ENCODE peak calls at places on chromosomes 4 and X, in nine cellular contexts. V is transverse colon, T is spleen, P is body of pancreas, C is tibial nerve, X is IMR-90, A is HCT116, L is A549, B is right lobe of liver. W is an unnamed sample.

GRCh38 chr4:112093636-112094202 is 51.5 kb upstream of the FAM241A start:
- DNase-seq in V (no peak), T (no peak), P (no peak), C (no peak), X (no peak), A (no peak), L (no peak), B (no peak), W (no peak)

GRCh38 chrX:38561126-38561868 is at the start of gene TSPAN7:
- DNase-seq in V (peak), T (peak), P (peak), C (peak), X (peak), A (peak), L (peak), B (peak), W (no peak)

GRCh38 chrX:56797966-56798711 is 69.1 kb downstream of the NBDY start:
- DNase-seq in V (peak), T (peak), P (peak), C (no peak), X (no peak), A (no peak), L (no peak), B (peak), W (peak)

GRCh38 chr4:75990129-75990528 is 616 bp downstream of the SDAD1 start:
- DNase-seq in V (no peak), T (no peak), P (no peak), C (no peak), X (peak), A (no peak), L (no peak), B (no peak), W (no peak)

GRCh38 chr4:103079621-103080020 is 3.1 kb upstream of the SLC9B2 start:
- DNase-seq in V (no peak), T (no peak), P (no peak), C (no peak), X (no peak), A (no peak), L (no peak), B (no peak), W (no peak)

GRCh38 chr4:3369781-3370660 is 71.7 kb upstream of the HGFAC start:
- DNase-seq in V (no peak), T (no peak), P (no peak), C (no peak), X (peak), A (no peak), L (no peak), B (no peak), W (peak)

GRCh38 chr4:137700751-137701150 is 168.5 kb upstream of the PCDH18 start:
- DNase-seq in V (no peak), T (no peak), P (no peak), C (no peak), X (peak), A (no peak), L (no peak), B (no peak), W (no peak)

GRCh38 chr4:1238676-1239000 is 10.3 kb downstream of the CTBP1 start:
- DNase-seq in V (peak), T (peak), P (no peak), C (no peak), X (no peak), A (no peak), L (no peak), B (no peak), W (no peak)

GRCh38 chr4:102390438-102390837 is 45.2 kb upstream of the SLC39A8 start:
- DNase-seq in V (no peak), T (no peak), P (no peak), C (no peak), X (no peak), A (no peak), L (no peak), B (no peak), W (no peak)

DNA sequence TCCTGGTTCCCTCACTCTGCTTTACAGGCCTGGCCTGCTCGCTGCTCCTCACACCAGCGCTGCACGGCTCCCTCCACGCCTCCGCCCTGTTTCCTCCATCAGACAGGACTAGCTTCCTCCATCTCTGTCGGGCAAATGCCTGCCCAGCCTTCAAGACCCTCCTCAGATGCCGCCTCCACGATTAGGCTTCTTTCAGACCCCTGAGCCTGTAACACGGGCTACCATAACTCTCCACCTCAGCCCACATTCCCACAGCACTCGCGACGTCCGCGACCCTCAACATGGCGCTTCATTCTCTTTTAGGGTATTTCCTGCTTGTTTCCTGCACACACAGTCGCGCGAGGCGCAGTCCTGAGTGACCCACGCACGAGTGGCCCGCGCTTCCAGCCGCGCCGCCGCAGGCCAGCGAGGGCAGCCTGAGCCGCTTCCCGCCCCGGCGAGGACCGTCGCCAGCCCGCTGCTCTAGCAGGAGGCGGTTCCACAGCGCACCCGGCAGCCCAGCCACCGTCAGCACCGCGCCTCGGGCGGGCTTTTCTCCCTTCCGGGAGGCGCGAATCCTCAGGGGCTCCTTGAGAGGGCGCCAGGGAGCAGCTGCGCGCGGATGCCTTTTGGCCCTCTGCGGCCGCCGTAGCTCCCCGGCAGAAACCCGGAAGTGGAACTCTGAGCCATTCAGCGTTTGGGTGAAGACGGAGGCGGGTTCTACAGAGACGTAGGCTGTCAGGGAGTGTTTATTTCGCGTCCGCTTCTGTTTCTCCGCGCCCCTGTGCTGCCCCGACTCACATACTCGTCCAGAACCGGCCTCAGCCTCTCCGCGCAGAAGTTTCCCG is at the start of gene FRG1:
- DNase-seq in V (peak), T (peak), P (peak), C (peak), X (peak), A (peak), L (peak), B (peak), W (peak)
- TF ChIP-seq POLR2A in V (peak), T (peak), P (peak), C (peak), X (peak), A (no peak), L (peak), B (peak), W (no peak)

DNA sequence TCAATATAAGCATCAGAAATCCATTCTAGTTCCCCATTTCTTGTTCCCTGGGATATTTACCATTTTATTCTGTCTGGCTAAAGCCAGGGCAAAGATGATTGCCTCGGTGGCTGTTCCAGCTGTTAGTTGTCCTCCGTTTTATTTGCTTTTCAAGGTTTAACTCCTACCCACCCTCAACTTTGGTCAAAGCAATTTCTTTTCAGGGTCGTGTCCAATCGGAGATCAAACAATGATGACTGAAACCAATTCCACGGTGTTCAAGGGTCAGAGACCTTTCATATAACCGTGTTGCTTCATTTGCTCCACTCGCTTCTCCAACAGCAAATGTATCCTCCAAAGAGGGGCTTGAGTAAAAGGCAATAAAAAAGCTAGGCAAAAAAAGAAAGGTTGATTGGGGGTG is 193.5 kb upstream of the FTHL17 start:
- DNase-seq in V (no peak), T (no peak), P (no peak), C (no peak), X (no peak), A (no peak), L (no peak), B (no peak), W (no peak)
- H3K4me3 ChIP-seq in V (peak), T (no peak), P (no peak), C (peak), X (no peak), A (no peak), L (no peak), B (peak), W (no peak)

GRCh38 chrX:13094374-13094773 is 50.0 kb upstream of the FAM9C start:
- DNase-seq in V (no peak), T (no peak), P (no peak), C (no peak), X (no peak), A (no peak), L (no peak), B (no peak), W (no peak)

GRCh38 chrX:13092455-13092941 is 48.1 kb upstream of the FAM9C start:
- DNase-seq in V (peak), T (peak), P (no peak), C (no peak), X (no peak), A (no peak), L (no peak), B (no peak), W (no peak)

GRCh38 chrX:13091111-13091765 is 46.8 kb upstream of the FAM9C start:
- DNase-seq in V (no peak), T (no peak), P (no peak), C (no peak), X (no peak), A (no peak), L (no peak), B (no peak), W (no peak)

GRCh38 chrX:13094780-13095425 is 50.5 kb upstream of the FAM9C start:
- DNase-seq in V (no peak), T (no peak), P (no peak), C (no peak), X (peak), A (no peak), L (no peak), B (no peak), W (no peak)

GRCh38 chrX:13093489-13094140 is 49.2 kb upstream of the FAM9C start:
- DNase-seq in V (no peak), T (no peak), P (no peak), C (no peak), X (no peak), A (no peak), L (no peak), B (no peak), W (no peak)
- H3K27ac ChIP-seq in V (peak), T (peak), P (no peak), C (no peak), X (no peak), A (no peak), L (no peak), B (no peak), W (no peak)

DNA sequence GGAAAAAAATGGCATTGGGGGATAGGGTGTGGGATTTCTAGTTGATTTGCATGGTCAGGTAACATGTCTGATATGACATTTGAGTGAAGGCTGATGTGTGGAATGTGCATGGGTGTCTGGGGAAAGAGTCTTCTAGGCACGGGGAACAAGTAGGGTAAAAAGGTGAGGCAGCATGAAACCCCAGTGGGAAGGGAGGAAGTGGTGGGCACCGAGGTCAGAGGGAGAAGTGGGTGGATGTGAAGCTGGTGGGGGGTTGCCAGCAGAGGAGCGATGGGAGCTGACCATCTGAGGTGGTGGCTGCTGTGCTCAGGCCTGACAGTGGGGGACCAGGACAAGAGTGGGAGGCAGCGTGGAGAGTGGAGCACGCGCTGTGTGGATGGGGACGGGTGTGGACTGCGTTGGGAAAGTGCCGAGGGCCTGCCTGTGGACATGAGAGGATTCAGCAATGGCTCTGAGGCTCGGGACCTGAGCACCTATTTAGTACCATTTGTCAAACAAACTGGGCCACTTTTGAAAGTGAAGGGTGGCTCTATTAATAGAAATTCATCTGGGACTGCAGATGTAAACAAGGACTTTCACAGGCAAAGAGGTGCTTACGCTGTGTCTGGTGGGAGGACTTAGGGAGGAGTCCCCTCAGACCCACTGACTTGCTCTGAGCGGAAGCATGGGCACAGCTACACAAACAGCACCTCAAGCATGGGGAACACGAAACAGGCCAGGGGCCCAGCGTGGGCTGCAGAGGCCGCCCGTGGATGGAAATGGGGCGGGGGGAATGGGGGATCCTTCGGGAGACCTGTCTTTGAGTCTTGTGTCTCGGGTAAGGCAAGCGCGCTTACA is 16.7 kb upstream of the S100P start:
- DNase-seq in V (no peak), T (peak), P (no peak), C (no peak), X (no peak), A (no peak), L (no peak), B (no peak), W (no peak)
- TF ChIP-seq POLR2A in V (no peak), T (no peak), P (no peak), C (no peak), X (no peak), A (no peak), L (no peak), B (no peak), W (no peak)

GRCh38 chr4:117664706-117665444 is 369.4 kb upstream of the NDST3 start:
- DNase-seq in V (no peak), T (no peak), P (no peak), C (no peak), X (no peak), A (no peak), L (no peak), B (no peak), W (no peak)
- H3K4me3 ChIP-seq in V (no peak), T (no peak), P (no peak), C (no peak), X (no peak), A (no peak), L (no peak), B (no peak), W (no peak)

DNA sequence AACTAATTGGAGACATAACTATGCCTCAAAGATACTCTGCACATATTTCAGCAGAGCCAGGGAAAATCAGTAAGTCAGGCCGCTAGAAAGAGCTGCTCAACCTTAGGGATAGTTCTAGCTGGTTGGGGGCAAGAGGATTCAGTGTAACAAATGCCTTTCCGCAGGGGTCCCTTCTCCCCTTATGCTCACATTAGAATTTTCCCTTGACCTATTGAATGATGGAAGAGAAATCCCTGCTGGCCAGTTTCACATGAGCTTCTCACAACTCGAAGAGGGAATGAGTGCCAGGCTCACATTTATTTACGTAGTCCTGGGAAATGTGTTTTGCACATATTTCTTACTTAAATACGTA is 66.2 kb upstream of the USP9X start:
- DNase-seq in V (no peak), T (no peak), P (no peak), C (no peak), X (no peak), A (no peak), L (no peak), B (no peak), W (no peak)
- H3K27ac ChIP-seq in V (no peak), T (no peak), P (no peak), C (no peak), X (no peak), A (no peak), L (no peak), B (peak), W (no peak)